ENCODE peak calls at places on chromosomes 1 and 21, in nine cellular contexts. W is cardiac muscle cell; O is CD8-positive, alpha-beta memory T cell; N is iPS DF 6.9; S is psoas muscle; Q is neural progenitor cell; A is mucosa of descending colon; J is naive thymus-derived CD4-positive, alpha-beta T cell; B is CD8-positive, alpha-beta T cell. K is an unnamed sample. For H3K4me1, the result is how much of the 10 kb centered on the place peaks cover.

GRCh38 chr1:16181887-16182719 is 26.2 kb upstream of the EPHA2 start:
- DNase-seq in W (peak), O (no peak), N (no peak), S (peak), Q (peak), A (peak), J (no peak), B (no peak), K (no peak)

GRCh38 chr1:167900907-167901306 is 13.0 kb downstream of the ADCY10 start:
- DNase-seq in W (no peak), O (no peak), N (no peak), S (no peak), Q (no peak), A (no peak), J (no peak), B (no peak), K (no peak)

GRCh38 chr1:60949826-60950197 is 132.5 kb upstream of the NFIA start:
- DNase-seq in W (no peak), O (no peak), N (no peak), S (no peak), Q (no peak), A (no peak), J (no peak), B (no peak), K (no peak)

GRCh38 chr1:28973850-28974841 is 59.8 kb downstream of the EPB41 start:
- DNase-seq in W (no peak), O (no peak), N (no peak), S (no peak), Q (no peak), A (no peak), J (no peak), B (no peak), K (no peak)

GRCh38 chr1:189970331-189971230 is 507.1 kb downstream of the BRINP3 start:
- DNase-seq in W (no peak), O (no peak), N (peak), S (no peak), Q (no peak), A (no peak), J (no peak), B (no peak), K (no peak)

GRCh38 chr1:201637282-201638076 is 98.6 kb downstream of the NAV1 start:
- DNase-seq in W (no peak), O (no peak), N (no peak), S (no peak), Q (no peak), A (no peak), J (no peak), B (no peak), K (no peak)

GRCh38 chr1:30028283-30028682 is 695.1 kb downstream of the MATN1 start:
- DNase-seq in W (no peak), O (no peak), N (no peak), S (no peak), Q (no peak), A (no peak), J (no peak), B (no peak), K (no peak)

GRCh38 chr1:59186656-59187055 is 110.2 kb upstream of the FGGY start:
- DNase-seq in W (no peak), O (no peak), N (no peak), S (peak), Q (no peak), A (no peak), J (no peak), B (no peak), K (no peak)

GRCh38 chr1:54805981-54806381 is 4.9 kb upstream of the TTC22 start:
- DNase-seq in W (no peak), O (no peak), N (no peak), S (no peak), Q (no peak), A (no peak), J (no peak), B (no peak), K (no peak)

GRCh38 chr1:27076803-27077202 is 64.2 kb upstream of the TENT5B start:
- DNase-seq in W (no peak), O (no peak), N (no peak), S (no peak), Q (no peak), A (no peak), J (no peak), B (no peak), K (no peak)

GRCh38 chr1:108653431-108654105 is 7.3 kb downstream of the HENMT1 start:
- DNase-seq in W (no peak), O (no peak), N (no peak), S (no peak), Q (no peak), A (no peak), J (no peak), B (no peak), K (no peak)

GRCh38 chr1:44679468-44679867 is 5.0 kb downstream of the ARMH1 start:
- DNase-seq in W (no peak), O (no peak), N (no peak), S (no peak), Q (no peak), A (no peak), J (no peak), B (no peak), K (no peak)

GRCh38 chr1:21124846-21125245 is 51.9 kb downstream of the EIF4G3 start:
- DNase-seq in W (no peak), O (no peak), N (no peak), S (no peak), Q (no peak), A (no peak), J (no peak), B (no peak), K (no peak)

GRCh38 chr21:45080639-45081414 is 6.4 kb downstream of the ADARB1 start:
- DNase-seq in W (no peak), O (no peak), N (no peak), S (no peak), Q (no peak), A (no peak), J (no peak), B (peak), K (peak)

GRCh38 chr1:230188826-230189225 is 121.8 kb downstream of the GALNT2 start:
- DNase-seq in W (no peak), O (no peak), N (no peak), S (no peak), Q (no peak), A (no peak), J (no peak), B (no peak), K (no peak)

GRCh38 chr1:180262628-180263488 is 32.8 kb downstream of the LHX4 start:
- DNase-seq in W (no peak), O (no peak), N (no peak), S (no peak), Q (no peak), A (no peak), J (no peak), B (no peak), K (no peak)

GRCh38 chr1:36183309-36183856 is 27.4 kb downstream of the MAP7D1 start:
- DNase-seq in W (peak), O (no peak), N (no peak), S (no peak), Q (no peak), A (no peak), J (no peak), B (no peak), K (no peak)

GRCh38 chr1:90175490-90176157 is 180.7 kb downstream of the ZNF326 start:
- DNase-seq in W (no peak), O (no peak), N (no peak), S (no peak), Q (no peak), A (no peak), J (no peak), B (no peak), K (no peak)

GRCh38 chr1:2498648-2499047 is 22.6 kb downstream of the PLCH2 start:
- DNase-seq in W (no peak), O (no peak), N (no peak), S (no peak), Q (no peak), A (no peak), J (no peak), B (no peak), K (no peak)

GRCh38 chr1:149846600-149847466 is 52.5 kb upstream of the BOLA1 start:
- DNase-seq in W (no peak), O (no peak), N (no peak), S (no peak), Q (peak), A (no peak), J (no peak), B (no peak), K (no peak)

GRCh38 chr1:147451628-147452027 is 89.7 kb upstream of the BCL9 start:
- DNase-seq in W (no peak), O (no peak), N (no peak), S (no peak), Q (no peak), A (no peak), J (no peak), B (no peak), K (no peak)

GRCh38 chr1:31745071-31745897 is 18.9 kb downstream of the ADGRB2 start:
- DNase-seq in W (peak), O (peak), N (no peak), S (peak), Q (peak), A (peak), J (no peak), B (peak), K (peak)

GRCh38 chr1:159924025-159924790 is 1.1 kb downstream of the TAGLN2 start:
- DNase-seq in W (no peak), O (peak), N (no peak), S (peak), Q (no peak), A (peak), J (peak), B (peak), K (peak)

GRCh38 chr21:16419188-16419874 is 689.5 kb downstream of the USP25 start:
- DNase-seq in W (peak), O (no peak), N (no peak), S (peak), Q (peak), A (no peak), J (no peak), B (no peak), K (no peak)

GRCh38 chr1:154614887-154615286 is 6.9 kb upstream of the ADAR start:
- DNase-seq in W (no peak), O (no peak), N (no peak), S (no peak), Q (peak), A (no peak), J (no peak), B (no peak), K (no peak)

GRCh38 chr1:161954050-161954449 is 69.6 kb downstream of the OLFML2B start:
- DNase-seq in W (no peak), O (no peak), N (no peak), S (no peak), Q (no peak), A (no peak), J (no peak), B (no peak), K (no peak)

GRCh38 chr1:209208648-209209047 is 374.9 kb upstream of the CAMK1G start:
- DNase-seq in W (no peak), O (no peak), N (no peak), S (no peak), Q (no peak), A (no peak), J (no peak), B (no peak), K (no peak)

GRCh38 chr1:14522331-14523241 is 75.9 kb upstream of the KAZN start:
- DNase-seq in W (no peak), O (no peak), N (no peak), S (peak), Q (peak), A (no peak), J (no peak), B (no peak), K (no peak)

GRCh38 chr21:26098758-26099157 is 71.8 kb downstream of the APP start:
- DNase-seq in W (no peak), O (no peak), N (no peak), S (no peak), Q (no peak), A (no peak), J (no peak), B (no peak), K (no peak)

GRCh38 chr1:76144233-76144632 is 69.7 kb downstream of the ST6GALNAC3 start:
- DNase-seq in W (no peak), O (no peak), N (no peak), S (no peak), Q (no peak), A (no peak), J (no peak), B (no peak), K (no peak)

GRCh38 chr21:45551316-45551715 is 9.1 kb upstream of the SLC19A1 start:
- DNase-seq in W (no peak), O (no peak), N (no peak), S (peak), Q (no peak), A (no peak), J (no peak), B (peak), K (no peak)

GRCh38 chr1:168477792-168478191 is 66.0 kb downstream of the XCL2 start:
- DNase-seq in W (no peak), O (no peak), N (no peak), S (no peak), Q (no peak), A (no peak), J (no peak), B (no peak), K (no peak)

GRCh38 chr1:192311281-192311680 is 5.5 kb upstream of the RGS21 start:
- DNase-seq in W (peak), O (no peak), N (no peak), S (no peak), Q (no peak), A (no peak), J (no peak), B (no peak), K (no peak)

DNA sequence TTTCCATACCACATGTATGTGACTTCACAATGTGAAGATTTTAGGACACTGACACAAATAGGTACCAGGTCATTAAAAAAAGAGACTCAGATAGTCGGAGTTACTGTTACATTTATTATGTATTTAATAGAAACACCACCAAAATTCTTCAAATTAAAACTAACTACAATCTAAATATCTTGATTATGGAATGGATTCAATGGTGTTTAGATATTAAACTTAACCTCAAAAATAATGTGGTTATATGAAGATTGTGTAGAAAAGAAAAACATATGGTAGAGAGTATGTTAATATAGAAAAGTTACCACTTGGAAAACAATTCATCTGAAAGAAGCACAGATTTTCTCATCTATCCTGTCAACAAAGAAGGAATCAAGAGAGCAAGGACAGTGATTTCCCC is at the start of gene RGS21:
- DNase-seq in W (no peak), O (no peak), N (no peak), S (no peak), Q (no peak), A (no peak), J (no peak), B (no peak), K (no peak)
- H3K4me3 ChIP-seq in W (no peak), O (no peak), N (no peak), S (no peak), Q (no peak), A (no peak), J (no peak), B (no peak), K (no peak)

DNA sequence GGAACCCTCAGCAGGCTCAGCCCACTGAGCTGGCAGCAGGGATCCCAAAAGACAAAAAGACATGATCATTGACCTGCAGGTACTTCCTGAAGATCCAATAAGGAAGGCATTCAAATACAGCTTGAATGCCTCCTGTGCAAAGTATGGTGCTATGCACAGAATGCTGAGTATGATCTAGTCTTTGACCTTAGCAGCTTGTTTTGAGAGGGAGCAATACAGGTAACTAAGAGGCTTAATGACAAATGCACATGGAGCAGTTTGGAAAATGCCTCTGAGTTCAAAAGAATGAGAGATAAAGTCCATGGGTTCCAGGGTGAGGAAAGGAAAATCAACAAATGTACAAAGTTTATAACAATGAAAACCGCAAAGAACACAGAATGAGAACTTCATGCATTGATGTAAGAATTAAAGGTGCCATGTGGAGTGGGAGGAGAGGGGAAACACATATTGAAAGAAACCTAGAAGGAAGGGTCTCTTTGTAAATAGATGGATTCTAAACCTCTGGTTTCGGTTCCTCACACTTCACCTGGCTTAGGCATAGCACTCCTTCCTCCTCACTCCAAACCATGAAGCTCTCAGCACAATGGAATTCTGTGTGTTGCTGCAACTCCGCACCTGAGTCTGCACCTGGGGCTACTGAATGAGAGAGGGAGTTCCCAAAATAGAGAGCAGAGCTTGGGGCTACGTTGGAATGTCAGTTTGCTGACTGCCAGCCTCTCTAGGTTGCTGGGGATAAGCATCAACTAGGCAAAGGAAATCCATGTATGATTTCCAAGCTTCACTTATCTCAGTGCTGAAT is 77.6 kb downstream of the PLXNA2 start:
- DNase-seq in W (no peak), O (no peak), N (no peak), S (no peak), Q (no peak), A (no peak), J (no peak), B (no peak), K (no peak)
- H3K4me1 ChIP-seq in W (half or more), O (under half), N (under half), S (under half), Q (under half), A (under half), J (under half), B (under half), K (under half)

DNA sequence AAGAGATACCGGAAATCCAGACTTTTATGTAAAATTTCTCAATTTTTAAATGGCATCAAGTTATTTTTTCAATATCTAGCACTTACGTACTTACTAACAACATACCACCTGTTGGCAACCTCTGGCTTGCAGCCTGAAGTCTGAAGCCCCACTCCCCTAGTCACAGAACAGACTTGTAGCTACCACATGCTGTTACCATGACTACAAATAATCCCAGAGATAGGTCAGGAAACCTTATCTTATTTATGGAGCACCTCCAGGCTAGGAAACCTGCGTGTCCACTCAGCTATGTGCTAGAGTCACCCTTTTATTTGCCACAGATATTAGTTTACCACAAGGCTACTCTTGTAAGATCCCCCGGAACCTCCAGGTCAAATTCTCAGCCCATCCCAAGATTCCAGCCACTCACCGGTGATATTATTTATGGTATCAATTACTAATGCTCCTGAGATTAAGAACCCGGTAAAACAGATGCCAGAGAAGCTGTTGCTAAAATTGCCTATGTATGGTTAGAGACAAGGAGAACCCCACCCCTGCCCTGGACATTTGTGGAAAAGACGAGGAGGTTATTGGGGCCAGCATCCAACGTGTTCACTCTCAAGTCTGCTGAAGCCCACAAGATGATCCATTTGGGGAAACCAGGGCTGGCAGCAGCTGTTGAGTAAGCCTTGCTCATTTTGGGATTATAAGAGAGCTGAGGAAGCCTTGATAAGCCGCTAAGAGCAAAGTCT is 116.5 kb downstream of the TBX15 start:
- DNase-seq in W (no peak), O (no peak), N (no peak), S (no peak), Q (no peak), A (no peak), J (no peak), B (no peak), K (no peak)
- H3K4me3 ChIP-seq in W (no peak), O (no peak), N (no peak), S (no peak), Q (no peak), A (no peak), J (no peak), B (no peak), K (no peak)

GRCh38 chr1:195878478-195878877 is 729.8 kb downstream of the KCNT2 start:
- DNase-seq in W (no peak), O (no peak), N (no peak), S (no peak), Q (no peak), A (no peak), J (no peak), B (no peak), K (no peak)
- H3K4me1 ChIP-seq in W (under half), O (under half), N (under half), S (under half), Q (under half), A (under half), J (under half), B (under half), K (under half)

GRCh38 chr1:42940851-42941639 is 17.6 kb downstream of the SLC2A1 start:
- DNase-seq in W (no peak), O (no peak), N (no peak), S (peak), Q (no peak), A (peak), J (no peak), B (no peak), K (no peak)
- H3K4me3 ChIP-seq in W (no peak), O (no peak), N (no peak), S (no peak), Q (no peak), A (no peak), J (no peak), B (no peak), K (no peak)

GRCh38 chr1:210989949-210990348 is 144.0 kb downstream of the KCNH1 start:
- DNase-seq in W (no peak), O (no peak), N (no peak), S (no peak), Q (no peak), A (no peak), J (no peak), B (no peak), K (no peak)
- H3K4me1 ChIP-seq in W (under half), O (under half), N (under half), S (under half), Q (under half), A (under half), J (under half), B (under half), K (under half)